ENCODE peak calls at places on chromosomes 3 and 15, in four cellular contexts. A is PC-9, W is heart left ventricle, S is left lung. K is an unnamed sample.

GRCh38 chr15:89648106-89649012 is 6.9 kb downstream of the KIF7 start:
- DNase-seq in A (no peak), W (peak; percentile 42), S (peak; percentile 22), K (peak; percentile 62)

GRCh38 chr3:64019271-64019670 is 4.0 kb downstream of the PSMD6 start:
- DNase-seq in A (no peak), W (no peak), S (no peak), K (no peak)

GRCh38 chr3:114664006-114664405 is 370.2 kb downstream of the TIGIT start:
- DNase-seq in A (no peak), W (no peak), S (no peak), K (no peak)

GRCh38 chr3:46442591-46443530 is 21.8 kb downstream of the LTF start:
- DNase-seq in A (peak; percentile 46), W (no peak), S (no peak), K (no peak)

GRCh38 chr3:134527037-134527436 is 41.2 kb downstream of the CEP63 start:
- DNase-seq in A (no peak), W (peak; percentile 57), S (no peak), K (no peak)

GRCh38 chr3:42803800-42804112 is 534 bp downstream of the HIGD1A start:
- DNase-seq in A (no peak), W (peak; percentile 77), S (peak; percentile 56), K (no peak)

GRCh38 chr3:30350901-30351300 is 255.5 kb upstream of the TGFBR2 start:
- DNase-seq in A (no peak), W (no peak), S (no peak), K (no peak)

GRCh38 chr15:92634046-92634445 is 21.5 kb downstream of the FAM174B start:
- DNase-seq in A (no peak), W (no peak), S (no peak), K (no peak)

GRCh38 chr3:127940116-127940515 is 25.1 kb downstream of the KBTBD12 start:
- DNase-seq in A (no peak), W (no peak), S (no peak), K (no peak)

GRCh38 chr3:29486087-29486486 is 205.2 kb downstream of the RBMS3 start:
- DNase-seq in A (no peak), W (no peak), S (no peak), K (no peak)

GRCh38 chr15:58148633-58149032 is 10.5 kb downstream of the AQP9 start:
- DNase-seq in A (no peak), W (no peak), S (no peak), K (no peak)

GRCh38 chr3:72721696-72722381 is 126.4 kb downstream of the SHQ1 start:
- DNase-seq in A (no peak), W (no peak), S (no peak), K (no peak)

GRCh38 chr15:61890106-61890505 is 170.1 kb downstream of the VPS13C start:
- DNase-seq in A (no peak), W (no peak), S (no peak), K (no peak)

GRCh38 chr3:48568476-48568875 is 4.9 kb upstream of the UCN2 start:
- DNase-seq in A (no peak), W (no peak), S (no peak), K (no peak)

GRCh38 chr3:111307676-111308075 is 234.3 kb upstream of the CD96 start:
- DNase-seq in A (no peak), W (no peak), S (no peak), K (no peak)

GRCh38 chr3:111315911-111316310 is 226.1 kb upstream of the CD96 start:
- DNase-seq in A (peak; percentile 12), W (no peak), S (no peak), K (no peak)

GRCh38 chr3:111314146-111314873 is 227.7 kb upstream of the CD96 start:
- DNase-seq in A (no peak), W (no peak), S (peak; percentile 36), K (no peak)

GRCh38 chr3:111311126-111311525 is 230.9 kb upstream of the CD96 start:
- DNase-seq in A (no peak), W (no peak), S (no peak), K (no peak)

DNA sequence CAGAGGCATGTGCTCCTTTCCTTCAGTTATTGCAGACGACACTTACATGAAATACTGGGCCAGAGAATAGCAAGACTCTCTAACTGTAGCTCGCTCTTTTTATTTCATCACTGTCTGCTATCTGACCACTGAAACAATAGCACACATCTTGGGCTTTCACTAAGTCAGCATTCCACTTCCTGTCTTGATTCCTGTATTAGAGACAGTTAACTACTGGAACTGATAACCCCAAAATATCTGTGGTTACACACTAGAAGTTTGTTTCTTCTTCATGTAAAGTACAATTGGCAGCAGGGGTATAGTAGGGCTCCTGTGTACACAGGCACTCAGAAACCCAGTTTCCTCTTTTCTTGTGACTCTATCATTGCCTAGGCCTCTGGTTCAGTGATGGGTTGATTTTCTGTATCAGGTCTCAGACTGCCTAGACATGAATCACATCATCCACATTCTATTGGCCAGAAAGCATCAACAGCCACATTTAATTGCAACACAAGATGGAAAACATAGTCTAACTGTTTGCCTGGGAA is 230.2 kb upstream of the CD96 start:
- DNase-seq in A (no peak), W (no peak), S (no peak), K (no peak)
- H3K27ac ChIP-seq in A (no peak overlapping the region), W (no peak overlapping the region), S (no peak overlapping the region), K (no peak overlapping the region)

DNA sequence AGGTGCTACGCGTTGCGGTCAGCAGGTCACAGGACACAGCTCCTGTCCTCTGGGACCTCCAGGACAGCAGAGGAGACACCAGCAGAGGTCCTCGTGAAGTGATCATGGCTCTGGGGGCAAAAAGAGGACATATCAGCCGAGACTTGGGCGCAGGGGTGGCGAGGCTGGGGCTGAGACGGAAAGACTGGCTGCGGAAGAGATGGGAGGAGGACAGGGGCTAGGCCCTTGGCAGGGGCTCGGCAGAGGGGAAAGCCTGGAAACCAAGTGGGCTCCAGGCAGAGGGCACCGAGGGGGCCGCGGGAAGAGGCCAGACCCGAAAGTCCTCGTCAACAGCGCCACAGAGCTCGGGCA is 4.9 kb upstream of the CFAP100 start:
- DNase-seq in A (no peak), W (no peak), S (peak; percentile 32), K (peak; percentile 69)
- H3K4me3 ChIP-seq in A (peak overlapping the region; percentile 60), W (no peak overlapping the region), S (no peak overlapping the region), K (no peak overlapping the region)

DNA sequence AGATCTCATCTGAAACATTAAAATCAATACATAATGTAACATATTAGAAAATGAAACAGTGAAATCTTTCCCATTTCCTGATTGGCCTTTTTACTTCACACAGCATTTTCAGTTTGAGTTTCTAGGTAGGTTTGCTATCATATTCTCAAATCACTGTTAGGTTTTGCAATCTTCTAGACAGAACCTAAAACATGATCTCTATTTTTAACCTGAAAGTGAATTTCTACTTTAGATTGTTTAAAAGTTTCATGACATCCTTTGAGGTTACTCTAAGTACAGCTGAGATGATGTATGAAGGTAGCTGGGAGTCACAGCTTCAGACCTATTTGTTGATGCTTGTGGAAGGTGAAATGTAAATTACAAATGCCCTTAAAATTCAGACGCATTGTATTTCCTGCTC is 118.4 kb upstream of the GPR149 start:
- DNase-seq in A (no peak), W (no peak), S (no peak), K (no peak)
- H3K36me3 ChIP-seq in A (no peaks in the 10 kb centered on the region), W (no peaks in the 10 kb centered on the region), S (no peaks in the 10 kb centered on the region), K (no peaks in the 10 kb centered on the region)

DNA sequence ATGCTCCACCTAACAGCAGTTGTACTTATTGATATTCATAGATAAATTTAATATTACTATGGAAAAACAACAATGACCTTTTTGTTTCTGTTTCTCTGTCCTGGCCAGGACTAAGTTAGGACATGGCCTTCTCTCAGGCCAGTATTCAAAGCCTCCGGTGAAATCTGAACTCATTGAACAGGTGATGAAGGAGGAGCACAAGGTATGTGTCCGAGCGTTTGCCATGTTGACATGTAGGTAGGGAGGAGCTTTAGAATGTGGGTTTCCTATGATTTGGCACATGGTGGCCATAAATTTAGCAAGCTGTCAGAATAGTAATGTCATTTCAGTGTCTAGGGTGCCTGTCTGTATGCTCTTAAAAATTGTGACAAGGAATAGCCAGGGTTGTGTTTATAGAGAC is 77.7 kb downstream of the USP13 start:
- DNase-seq in A (no peak), W (no peak), S (no peak), K (no peak)
- H3K27ac ChIP-seq in A (no peak overlapping the region), W (no peak overlapping the region), S (peak overlapping the region; percentile 69), K (no peak overlapping the region)

DNA sequence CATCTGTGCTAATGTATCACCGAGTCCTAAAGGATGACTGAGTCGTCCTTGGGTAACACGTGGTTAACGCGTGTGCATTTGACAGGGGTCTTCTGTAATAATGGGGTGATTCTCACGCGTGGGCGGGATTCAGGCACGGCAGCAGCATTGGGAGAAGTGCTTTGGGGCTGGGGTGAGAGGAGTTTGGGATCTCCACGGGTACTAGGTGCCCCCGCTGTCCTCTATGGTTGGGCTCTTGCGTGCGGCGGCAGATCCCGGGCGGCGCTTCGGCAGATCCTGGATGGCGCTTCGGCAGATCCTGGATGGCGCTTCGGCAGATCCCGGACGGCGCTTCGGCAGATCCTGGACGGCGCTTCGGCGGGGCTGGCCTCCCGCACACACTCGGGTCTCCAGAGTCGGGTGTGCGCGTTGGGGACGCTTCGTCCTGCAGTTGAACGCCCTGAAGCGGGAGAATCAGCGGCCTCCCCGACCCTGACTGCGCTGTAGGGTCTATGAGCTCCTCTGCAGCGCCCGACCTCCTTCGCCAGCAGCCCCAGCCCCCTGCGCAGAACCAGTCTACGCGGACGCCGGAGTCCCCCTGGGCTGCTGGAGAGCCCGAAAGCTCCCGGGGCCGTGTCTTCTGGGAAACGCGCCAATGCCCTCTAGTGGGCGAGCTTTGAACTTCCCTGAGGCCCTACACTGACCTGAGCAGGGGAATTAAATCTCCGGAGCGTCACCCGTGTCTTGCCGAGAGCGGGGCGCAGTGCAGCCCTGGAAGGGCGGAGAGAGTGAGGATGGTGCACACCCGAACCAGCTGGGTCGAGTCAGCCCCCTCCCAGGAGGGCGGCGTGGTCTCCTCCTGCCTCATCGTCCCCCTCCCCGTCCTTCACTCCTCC is 48.1 kb upstream of the EPHB3 start:
- DNase-seq in A (peak; percentile 85), W (peak; percentile 90), S (peak; percentile 86), K (peak; percentile 94)
- H3K4me3 ChIP-seq in A (no peak overlapping the region), W (peak overlapping the region; percentile 15), S (peak overlapping the region; percentile 28), K (no peak overlapping the region)

GRCh38 chr3:12939137-12939536 is 97.8 kb upstream of the RPL32 start:
- DNase-seq in A (no peak), W (no peak), S (no peak), K (no peak)
- H3K36me3 ChIP-seq in A (peaks cover 5% of the 10 kb centered on the region), W (peaks cover 85% of the 10 kb centered on the region), S (no peaks in the 10 kb centered on the region), K (no peaks in the 10 kb centered on the region)